ENCODE peak calls at places on chromosomes 7 and 10, in four cellular contexts. V is testis, K is heart left ventricle, B is transverse colon. S is an unnamed sample. For H3K27me3, the result is how much of the 10 kb centered on the place peaks cover.

GRCh38 chr10:100462709-100463108 is at the start of gene WNT8B:
- DNase-seq in V (no peak), K (no peak), B (no peak), S (no peak)

GRCh38 chr7:43834463-43835251 is 34.7 kb downstream of the MRPS24 start:
- DNase-seq in V (no peak), K (no peak), B (no peak), S (no peak)

GRCh38 chr7:76349313-76349885 is 9.4 kb downstream of the YWHAG start:
- DNase-seq in V (no peak), K (no peak), B (no peak), S (no peak)

GRCh38 chr7:128906766-128907559 is 3.5 kb downstream of the KCP start:
- DNase-seq in V (no peak), K (no peak), B (no peak), S (no peak)

GRCh38 chr10:121426307-121426706 is 171.9 kb downstream of the FGFR2 start:
- DNase-seq in V (no peak), K (no peak), B (no peak), S (no peak)

GRCh38 chr10:84522612-84523462 is 194.4 kb downstream of the CCSER2 start:
- DNase-seq in V (no peak), K (no peak), B (no peak), S (no peak)

GRCh38 chr10:116026315-116026714 is 246.7 kb downstream of the GFRA1 start:
- DNase-seq in V (no peak), K (no peak), B (no peak), S (no peak)

GRCh38 chr7:137006293-137006692 is 137.8 kb downstream of the CHRM2 start:
- DNase-seq in V (no peak), K (peak), B (no peak), S (peak)

GRCh38 chr7:51224811-51225581 is 91.6 kb downstream of the COBL start:
- DNase-seq in V (no peak), K (no peak), B (peak), S (no peak)

GRCh38 chr10:31490858-31491504 is 172.0 kb downstream of the ZEB1 start:
- DNase-seq in V (peak), K (no peak), B (no peak), S (no peak)

GRCh38 chr7:118080947-118081346 is 103.0 kb upstream of the LSM8 start:
- DNase-seq in V (no peak), K (no peak), B (no peak), S (no peak)

GRCh38 chr7:97015279-97015678 is 9.4 kb downstream of the DLX5 start:
- DNase-seq in V (no peak), K (no peak), B (no peak), S (no peak)

GRCh38 chr10:125797999-125798662 is 22.5 kb upstream of the MMP21 start:
- DNase-seq in V (no peak), K (no peak), B (no peak), S (no peak)

GRCh38 chr10:92567952-92568600 is 5.8 kb downstream of the IDE start:
- DNase-seq in V (no peak), K (no peak), B (no peak), S (no peak)

GRCh38 chr10:119658274-119658673 is 7.1 kb downstream of the BAG3 start:
- DNase-seq in V (peak), K (peak), B (peak), S (peak)

GRCh38 chr10:79295593-79295992 is 51.7 kb upstream of the PPIF start:
- DNase-seq in V (no peak), K (no peak), B (peak), S (no peak)

GRCh38 chr7:23020742-23021401 is 6.9 kb upstream of the HYCC1 start:
- DNase-seq in V (no peak), K (no peak), B (no peak), S (no peak)

GRCh38 chr10:76942556-76943416 is 694.8 kb downstream of the KCNMA1 start:
- DNase-seq in V (no peak), K (no peak), B (no peak), S (no peak)

GRCh38 chr10:105398202-105398601 is 757.1 kb downstream of the SORCS3 start:
- DNase-seq in V (no peak), K (peak), B (no peak), S (no peak)

GRCh38 chr7:45659496-45660139 is 85.5 kb downstream of the ADCY1 start:
- DNase-seq in V (no peak), K (no peak), B (no peak), S (no peak)

GRCh38 chr7:143499246-143499645 is 21.6 kb downstream of the TAS2R41 start:
- DNase-seq in V (no peak), K (peak), B (no peak), S (peak)

GRCh38 chr10:85788570-85788969 is 578.0 kb downstream of the GRID1 start:
- DNase-seq in V (no peak), K (no peak), B (no peak), S (no peak)

GRCh38 chr7:106386958-106387357 is 102.2 kb upstream of the NAMPT start:
- DNase-seq in V (no peak), K (no peak), B (no peak), S (no peak)

GRCh38 chr10:114831186-114831867 is 9.7 kb downstream of the FHIP2A start:
- DNase-seq in V (no peak), K (no peak), B (no peak), S (no peak)

GRCh38 chr10:124290095-124290795 is 128.5 kb downstream of the OAT start:
- DNase-seq in V (peak), K (no peak), B (peak), S (no peak)

GRCh38 chr10:3048114-3049019 is 19.0 kb upstream of the PFKP start:
- DNase-seq in V (no peak), K (no peak), B (no peak), S (no peak)

GRCh38 chr7:4025211-4025610 is 656.9 kb upstream of the FOXK1 start:
- DNase-seq in V (no peak), K (no peak), B (no peak), S (no peak)

GRCh38 chr10:90695915-90696676 is 161.7 kb downstream of the HTR7 start:
- DNase-seq in V (no peak), K (no peak), B (no peak), S (no peak)

GRCh38 chr10:27838291-27838690 is 92.7 kb upstream of the MKX start:
- DNase-seq in V (no peak), K (no peak), B (no peak), S (no peak)

GRCh38 chr10:14225374-14225773 is 105.3 kb downstream of the FRMD4A start:
- DNase-seq in V (no peak), K (no peak), B (no peak), S (no peak)

GRCh38 chr7:29780346-29780745 is 26.0 kb upstream of the WIPF3 start:
- DNase-seq in V (no peak), K (no peak), B (no peak), S (no peak)

GRCh38 chr10:30176182-30176581 is 116.8 kb upstream of the JCAD start:
- DNase-seq in V (no peak), K (no peak), B (no peak), S (no peak)

GRCh38 chr10:97567891-97568290 is 4.7 kb upstream of the ANKRD2 start:
- DNase-seq in V (no peak), K (no peak), B (no peak), S (no peak)

GRCh38 chr10:43076876-43077420 is at the start of gene RET:
- DNase-seq in V (peak), K (no peak), B (peak), S (no peak)

GRCh38 chr10:87752571-87752970 is 65.5 kb downstream of the ATAD1 start:
- DNase-seq in V (no peak), K (no peak), B (no peak), S (no peak)

GRCh38 chr10:48700493-48700892 is 15.8 kb downstream of the WDFY4 start:
- DNase-seq in V (no peak), K (no peak), B (no peak), S (no peak)

GRCh38 chr10:48701941-48702340 is 17.3 kb downstream of the WDFY4 start:
- DNase-seq in V (peak), K (no peak), B (no peak), S (no peak)

GRCh38 chr10:48700071-48700470 is 15.4 kb downstream of the WDFY4 start:
- DNase-seq in V (no peak), K (no peak), B (no peak), S (no peak)

GRCh38 chr10:48698971-48699627 is 14.4 kb downstream of the WDFY4 start:
- DNase-seq in V (no peak), K (no peak), B (no peak), S (no peak)

GRCh38 chr10:48701139-48701901 is 16.6 kb downstream of the WDFY4 start:
- DNase-seq in V (no peak), K (no peak), B (peak), S (no peak)
- H3K27me3 ChIP-seq in V (under half), K (under half), B (under half), S (under half)

GRCh38 chr7:94004024-94004945 is at the start of gene BET1:
- DNase-seq in V (peak), K (peak), B (peak), S (peak)
- TF ChIP-seq POLR2A in V (no peak), K (peak), B (peak), S (peak)

GRCh38 chr10:59227136-59227673 is 50.8 kb downstream of the PHYHIPL start:
- DNase-seq in V (no peak), K (no peak), B (no peak), S (no peak)

GRCh38 chr10:59229451-59229850 is 53.0 kb downstream of the PHYHIPL start:
- DNase-seq in V (no peak), K (no peak), B (no peak), S (no peak)

GRCh38 chr10:59222788-59223187 is 46.3 kb downstream of the PHYHIPL start:
- DNase-seq in V (no peak), K (no peak), B (no peak), S (no peak)

GRCh38 chr10:59225211-59225610 is 48.8 kb downstream of the PHYHIPL start:
- DNase-seq in V (no peak), K (no peak), B (no peak), S (no peak)
- H3K27me3 ChIP-seq in V (under half), K (under half), B (under half), S (under half)

DNA sequence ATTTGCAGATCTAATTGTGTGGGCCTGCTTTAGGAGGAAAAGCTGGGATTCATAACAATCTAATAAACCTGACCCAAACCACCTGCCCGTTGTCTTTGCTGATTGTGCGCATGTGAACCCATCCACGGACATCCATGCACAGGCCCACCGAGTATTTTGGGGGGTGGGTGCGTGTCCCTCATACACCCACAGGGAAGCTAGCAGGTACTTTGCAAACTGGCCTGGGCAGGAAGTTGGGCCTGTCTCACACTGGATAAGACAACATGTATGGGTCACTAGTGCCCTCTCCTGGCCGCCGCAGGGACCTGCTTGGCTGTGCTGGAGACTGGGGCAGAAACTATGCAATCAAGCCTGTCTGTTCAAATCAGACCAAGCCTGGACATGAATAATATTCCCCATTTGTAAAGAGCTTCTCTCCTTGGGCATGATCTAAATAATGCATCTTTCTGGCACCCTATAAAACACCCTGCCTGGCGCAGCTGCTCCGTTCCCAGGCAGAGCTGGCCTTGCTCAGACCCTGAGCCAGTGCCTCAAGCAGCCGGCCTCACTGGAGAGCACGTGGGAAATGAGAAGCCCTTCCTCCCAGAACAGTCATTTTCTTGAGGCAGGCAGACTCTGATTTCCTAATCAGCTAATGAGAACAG is 15.8 kb downstream of the ECHDC3 start:
- DNase-seq in V (peak), K (peak), B (peak), S (peak)
- TF ChIP-seq POLR2A in V (no peak), K (peak), B (no peak), S (no peak)

GRCh38 chr7:12398186-12398585 is 5.5 kb downstream of the VWDE start:
- DNase-seq in V (no peak), K (no peak), B (no peak), S (no peak)

GRCh38 chr7:12397671-12398070 is 6.0 kb downstream of the VWDE start:
- DNase-seq in V (no peak), K (no peak), B (no peak), S (no peak)

GRCh38 chr7:12403287-12404181 is at the start of gene VWDE:
- DNase-seq in V (peak), K (no peak), B (peak), S (no peak)

GRCh38 chr7:12402365-12402725 is 1.3 kb downstream of the VWDE start:
- DNase-seq in V (no peak), K (no peak), B (no peak), S (no peak)

GRCh38 chr7:12401538-12402364 is 1.9 kb downstream of the VWDE start:
- DNase-seq in V (no peak), K (no peak), B (no peak), S (no peak)
- H3K27me3 ChIP-seq in V (under half), K (under half), B (under half), S (under half)

S was measured in ovary.